ENCODE peak calls at places on chromosomes 5 and 9, in four cellular contexts. T, O, S and Z are unnamed samples.

GRCh38 chr5:60522299-60522915 is 177.6 kb downstream of the DEPDC1B start:
- DNase-seq in S (peak), O (no peak), T (no peak), Z (peak)

GRCh38 chr9:123111427-123111826 is 78.0 kb downstream of the GPR21 start:
- DNase-seq in S (no peak), O (no peak), T (no peak), Z (no peak)

GRCh38 chr5:106587-106986 is 14.6 kb downstream of the PLEKHG4B start:
- DNase-seq in O (no peak), S (no peak), T (no peak), Z (no peak)

GRCh38 chr5:72067682-72068470 is 39.4 kb upstream of the MAP1B start:
- DNase-seq in O (no peak), T (no peak), S (no peak), Z (no peak)

GRCh38 chr9:114701971-114702370 is 20.0 kb upstream of the TEX48 start:
- DNase-seq in T (no peak), O (no peak), S (no peak), Z (no peak)

GRCh38 chr5:145791866-145792265 is 43.3 kb downstream of the PRELID2 start:
- DNase-seq in T (no peak), S (no peak), O (no peak), Z (no peak)

GRCh38 chr5:179125789-179126505 is 65.8 kb downstream of the ZNF354C start:
- DNase-seq in S (no peak), T (no peak), O (no peak), Z (no peak)

GRCh38 chr5:30103056-30104020 is 1090.1 kb upstream of the CDH6 start:
- DNase-seq in S (no peak), O (no peak), T (no peak), Z (no peak)

GRCh38 chr5:43110606-43111170 is 10.0 kb upstream of the ZNF131 start:
- DNase-seq in O (no peak), T (peak), S (no peak), Z (no peak)

DNA sequence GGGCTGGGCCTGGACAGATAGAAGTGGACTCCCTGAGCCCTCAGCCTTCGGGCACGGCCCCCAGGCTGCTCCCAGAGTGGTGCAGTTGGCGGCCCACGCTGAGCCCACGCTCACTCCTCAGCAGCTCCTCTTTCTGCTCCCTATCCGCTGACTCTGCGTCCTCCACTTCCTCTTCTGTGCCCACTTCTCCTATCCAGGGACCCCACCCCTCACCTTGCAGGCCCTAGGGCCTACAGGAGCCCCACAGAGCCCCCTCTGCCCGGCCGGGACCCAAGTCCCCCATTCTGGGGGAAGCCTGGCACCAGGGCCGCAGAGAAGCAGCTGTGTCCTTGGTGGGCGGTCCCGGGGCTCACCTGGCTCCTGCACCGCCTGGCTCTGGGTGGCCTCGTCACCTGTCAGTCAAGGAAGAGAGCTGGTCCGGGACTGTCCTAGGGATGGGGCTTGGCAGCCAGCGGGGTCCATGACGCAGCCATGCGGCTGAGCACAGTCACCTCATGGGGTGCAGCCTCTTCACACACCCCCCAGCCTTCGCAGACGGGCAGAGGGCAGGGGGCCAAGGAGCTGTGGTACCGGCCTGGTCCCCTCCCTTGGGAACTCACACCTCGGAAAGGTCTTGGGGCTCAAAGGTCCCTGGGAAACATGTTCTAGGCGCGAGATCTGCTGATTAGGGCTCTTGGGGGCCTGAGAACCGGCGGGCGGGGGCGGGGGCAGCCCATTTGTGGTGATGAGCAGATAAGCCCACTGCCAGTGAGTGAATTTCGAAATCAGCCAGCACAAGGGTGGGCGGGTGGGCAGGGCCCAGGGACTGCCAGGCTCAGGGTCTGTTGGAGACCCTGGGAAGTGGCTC is 5.4 kb upstream of the NRARP start:
- DNase-seq in S (no peak), O (peak), T (no peak), Z (peak)
- TF ChIP-seq SPI1 in S (peak), O (peak), T (peak), Z (peak)

GRCh38 chr5:140128376-140128775 is 2.6 kb downstream of the IGIP start:
- DNase-seq in S (no peak), T (no peak), O (no peak), Z (no peak)
- TF ChIP-seq POLR2AphosphoS5 in S (no peak), T (no peak), O (no peak), Z (no peak)

GRCh38 chr9:85344901-85345300 is 396.9 kb downstream of the AGTPBP1 start:
- DNase-seq in S (no peak), O (no peak), T (no peak), Z (no peak)

DNA sequence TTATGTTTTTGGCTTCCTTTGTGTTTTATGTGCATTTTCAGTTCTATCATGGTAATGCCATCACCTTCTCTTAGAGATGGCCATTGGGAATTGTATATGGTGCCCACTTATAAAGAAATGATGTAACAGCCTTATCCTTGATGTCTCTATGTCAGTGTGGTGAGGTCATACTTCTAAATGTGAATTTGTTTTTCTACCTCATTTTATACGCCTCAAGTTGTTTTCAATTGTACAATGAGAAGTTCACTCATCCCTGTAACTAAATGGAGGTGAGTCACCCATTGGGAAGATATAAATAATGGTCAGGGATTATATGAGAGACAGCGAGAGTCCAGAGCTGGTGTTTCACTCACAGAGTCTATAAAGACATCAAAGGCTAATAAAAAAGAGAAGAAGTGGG is 402.4 kb downstream of the AGTPBP1 start:
- DNase-seq in S (no peak), O (no peak), T (no peak), Z (no peak)
- TF ChIP-seq SPI1 in S (no peak), O (no peak), T (no peak), Z (no peak)

GRCh38 chr9:27870404-27870803 is 297.1 kb upstream of the C9orf72 start:
- DNase-seq in T (no peak), S (no peak), O (no peak), Z (no peak)

GRCh38 chr9:27861887-27862286 is 288.6 kb upstream of the C9orf72 start:
- DNase-seq in T (no peak), O (no peak), S (no peak), Z (no peak)

GRCh38 chr9:27866741-27867140 is 293.5 kb upstream of the C9orf72 start:
- DNase-seq in O (no peak), S (no peak), T (no peak), Z (no peak)

GRCh38 chr9:27865031-27865438 is 291.8 kb upstream of the C9orf72 start:
- DNase-seq in O (no peak), S (no peak), T (no peak), Z (no peak)
- TF ChIP-seq POLR2AphosphoS5 in O (no peak), S (no peak), T (no peak), Z (no peak)

GRCh38 chr5:177457239-177458121 is 10.9 kb downstream of the PRR7 start:
- DNase-seq in T (peak), S (peak), O (peak), Z (peak)
- TF ChIP-seq SPI1 in T (peak), S (no peak), O (no peak), Z (no peak)

GRCh38 chr9:137273616-137274320 is 3.8 kb upstream of the TOR4A start:
- DNase-seq in O (no peak), T (peak), S (no peak), Z (no peak)
- TF ChIP-seq POLR2AphosphoS5 in O (no peak), T (no peak), S (no peak), Z (no peak)

GRCh38 chr9:132838291-132838690 is 39.8 kb downstream of the AK8 start:
- DNase-seq in O (no peak), T (no peak), S (no peak), Z (no peak)

GRCh38 chr9:132833451-132834130 is 44.5 kb downstream of the AK8 start:
- DNase-seq in T (no peak), O (no peak), S (no peak), Z (no peak)

GRCh38 chr9:132834343-132834742 is 43.7 kb downstream of the AK8 start:
- DNase-seq in T (no peak), S (no peak), O (no peak), Z (no peak)

GRCh38 chr9:132840980-132841379 is 37.1 kb downstream of the AK8 start:
- DNase-seq in T (no peak), O (no peak), S (no peak), Z (no peak)

DNA sequence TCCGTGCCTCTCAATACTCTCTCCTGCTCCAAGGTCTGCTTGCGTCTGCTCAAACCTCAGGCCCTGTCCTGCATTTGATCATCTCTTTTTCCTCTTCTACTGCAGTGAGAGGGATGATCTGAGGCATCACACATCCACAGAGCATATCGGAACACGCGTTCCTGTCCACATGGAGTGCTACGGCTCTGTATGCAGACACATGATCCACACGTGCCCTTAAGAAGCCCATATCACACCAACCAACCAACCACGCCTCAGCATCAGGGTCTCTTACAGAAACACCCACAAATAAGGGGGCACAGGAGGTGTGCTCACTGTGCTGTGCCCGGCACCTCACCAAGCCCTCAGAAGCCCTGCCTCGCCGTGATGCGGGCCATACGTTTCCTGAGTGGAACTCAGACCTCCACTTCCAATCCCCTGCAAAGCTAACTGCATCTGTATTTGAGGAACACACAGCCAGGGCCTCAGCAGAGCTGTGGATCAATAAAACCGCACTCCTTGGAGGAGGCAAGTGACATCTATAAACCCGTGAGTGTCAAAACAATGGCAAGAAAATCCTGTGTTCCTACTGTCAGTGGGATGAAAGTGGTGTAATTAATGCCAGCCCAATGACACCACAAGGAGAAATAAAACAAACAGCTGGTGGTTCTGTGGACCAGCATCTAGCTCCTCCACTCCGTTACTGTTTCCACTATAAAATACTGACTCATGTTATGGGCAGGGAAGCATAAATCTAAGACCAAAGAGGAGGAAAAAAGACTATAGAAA is 40.4 kb downstream of the AK8 start:
- DNase-seq in T (no peak), O (no peak), S (no peak), Z (no peak)
- TF ChIP-seq SPI1 in T (no peak), O (no peak), S (no peak), Z (no peak)

GRCh38 chr5:168951341-168951740 is 349.6 kb downstream of the SLIT3 start:
- DNase-seq in S (no peak), O (no peak), T (no peak), Z (no peak)
- TF ChIP-seq POLR2AphosphoS5 in S (no peak), O (no peak), T (no peak), Z (no peak)